ENCODE peak calls at places on chromosomes 2 and 18, in seven cellular contexts. O, Q, J, I, M, D and Z are unnamed samples.

GRCh38 chr2:85353876-85354285 is 447 bp downstream of the RETSAT start:
- DNase-seq in O (peak; percentile 72), Q (peak; percentile 75), J (peak; percentile 51), I (no peak), M (peak; percentile 12), D (peak; percentile 38), Z (peak; percentile 20)

GRCh38 chr2:6927186-6927585 is 10.0 kb downstream of the RNF144A start:
- DNase-seq in O (no peak), Q (no peak), J (no peak), I (no peak), M (no peak), D (peak; percentile 85), Z (no peak)

GRCh38 chr2:46067501-46068292 is 229.5 kb upstream of the EPAS1 start:
- DNase-seq in O (no peak), Q (peak; percentile 94), J (peak; percentile 64), I (no peak), M (no peak), D (no peak), Z (no peak)

GRCh38 chr2:3200420-3200939 is 177.1 kb downstream of the EIPR1 start:
- DNase-seq in O (no peak), Q (no peak), J (no peak), I (no peak), M (no peak), D (no peak), Z (no peak)

GRCh38 chr2:218003265-218003950 is 613 bp upstream of the TNS1 start:
- DNase-seq in O (no peak), Q (peak; percentile 81), J (no peak), I (no peak), M (no peak), D (peak; percentile 88), Z (no peak)

GRCh38 chr2:47237375-47238357 is 82.6 kb upstream of the STPG4 start:
- DNase-seq in O (no peak), Q (peak; percentile 31), J (no peak), I (no peak), M (no peak), D (peak; percentile 66), Z (no peak)

GRCh38 chr2:172178035-172178434 is 75.3 kb upstream of the DLX2 start:
- DNase-seq in O (no peak), Q (peak; percentile 65), J (peak; percentile 82), I (no peak), M (no peak), D (no peak), Z (no peak)

GRCh38 chr2:227812001-227812400 is 1.6 kb upstream of the CCL20 start:
- DNase-seq in O (no peak), Q (no peak), J (no peak), I (no peak), M (no peak), D (no peak), Z (no peak)

GRCh38 chr2:227482638-227483340 is 10.8 kb downstream of the AGFG1 start:
- DNase-seq in O (peak; percentile 76), Q (peak; percentile 61), J (peak; percentile 15), I (peak; percentile 16), M (no peak), D (no peak), Z (peak; percentile 43)

GRCh38 chr2:215831296-215831913 is 181.9 kb downstream of the MREG start:
- DNase-seq in O (no peak), Q (peak; percentile 64), J (no peak), I (no peak), M (no peak), D (no peak), Z (peak; percentile 40)

GRCh38 chr2:187544371-187545080 is 9.7 kb downstream of the TFPI start:
- DNase-seq in O (no peak), Q (no peak), J (peak; percentile 50), I (no peak), M (no peak), D (no peak), Z (no peak)

GRCh38 chr2:28437142-28437835 is 44.6 kb downstream of the FOSL2 start:
- DNase-seq in O (no peak), Q (peak; percentile 48), J (no peak), I (no peak), M (no peak), D (peak; percentile 64), Z (no peak)

GRCh38 chr2:114038710-114039109 is 148.8 kb downstream of the ACTR3 start:
- DNase-seq in O (no peak), Q (no peak), J (no peak), I (no peak), M (no peak), D (no peak), Z (no peak)

GRCh38 chr2:217643814-217644301 is 358.9 kb downstream of the TNS1 start:
- DNase-seq in O (no peak), Q (no peak), J (no peak), I (no peak), M (peak; percentile 63), D (no peak), Z (no peak)

GRCh38 chr18:42959528-42959927 is 156.0 kb downstream of the RIT2 start:
- DNase-seq in O (no peak), Q (no peak), J (no peak), I (no peak), M (no peak), D (peak; percentile 5), Z (no peak)

GRCh38 chr2:176139621-176140020 is 10.1 kb downstream of the HOXD8 start:
- DNase-seq in O (no peak), Q (peak; percentile 77), J (no peak), I (no peak), M (no peak), D (peak; percentile 72), Z (no peak)
- H3K4me3 ChIP-seq in O (no peak overlapping the region), Q (peak overlapping the region; percentile 85), J (no peak overlapping the region), I (no peak overlapping the region), M (no peak overlapping the region), D (peak overlapping the region; percentile 86), Z (no peak overlapping the region)

GRCh38 chr2:223934870-223935269 is 10.3 kb downstream of the WDFY1 start:
- DNase-seq in O (no peak), Q (no peak), J (no peak), I (no peak), M (no peak), D (no peak), Z (no peak)

GRCh38 chr2:223935459-223936125 is 9.5 kb downstream of the WDFY1 start:
- DNase-seq in O (no peak), Q (no peak), J (no peak), I (no peak), M (no peak), D (no peak), Z (no peak)

GRCh38 chr2:223933098-223933800 is 11.9 kb downstream of the WDFY1 start:
- DNase-seq in O (no peak), Q (no peak), J (no peak), I (no peak), M (no peak), D (peak; percentile 41), Z (no peak)

GRCh38 chr2:223937535-223937934 is 7.6 kb downstream of the WDFY1 start:
- DNase-seq in O (no peak), Q (no peak), J (no peak), I (no peak), M (no peak), D (no peak), Z (no peak)

DNA sequence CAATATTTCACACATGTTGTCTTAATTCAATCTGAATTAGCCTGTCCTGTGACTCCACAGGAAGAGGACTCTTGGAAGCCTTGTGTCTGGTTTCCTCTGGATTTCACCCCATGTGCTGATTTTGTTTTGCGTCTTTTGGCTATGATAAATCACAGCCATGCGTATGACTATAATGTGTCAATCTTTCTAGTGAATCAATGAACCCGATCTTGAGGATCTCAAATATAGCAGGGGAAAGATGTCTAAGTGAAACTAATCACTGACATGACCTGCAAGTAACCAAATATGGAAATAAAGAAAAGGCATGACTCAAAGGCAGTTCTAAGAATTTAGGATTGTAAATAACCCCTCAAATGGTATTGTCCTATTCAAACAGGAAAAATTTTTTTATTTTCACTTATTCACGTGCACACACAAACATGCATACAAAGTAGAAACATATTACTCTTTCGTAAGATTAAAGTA is 8.2 kb downstream of the WDFY1 start:
- DNase-seq in O (no peak), Q (peak; percentile 37), J (no peak), I (no peak), M (no peak), D (no peak), Z (no peak)
- H4K20me1 ChIP-seq in O (peaks cover 13% of the 10 kb centered on the region), Q (no peaks in the 10 kb centered on the region), J (peaks cover 13% of the 10 kb centered on the region), I (no peaks in the 10 kb centered on the region), M (peaks cover 77% of the 10 kb centered on the region), D (peaks cover 44% of the 10 kb centered on the region), Z (no peaks in the 10 kb centered on the region)

GRCh38 chr18:58213931-58214431 is 170.0 kb downstream of the NEDD4L start:
- DNase-seq in O (no peak), Q (peak; percentile 64), J (peak; percentile 47), I (no peak), M (no peak), D (no peak), Z (no peak)

GRCh38 chr18:58213445-58213844 is 169.4 kb downstream of the NEDD4L start:
- DNase-seq in O (no peak), Q (peak; percentile 93), J (peak; percentile 84), I (no peak), M (no peak), D (no peak), Z (no peak)

GRCh38 chr18:58215005-58215404 is 171.0 kb downstream of the NEDD4L start:
- DNase-seq in O (no peak), Q (no peak), J (no peak), I (no peak), M (no peak), D (no peak), Z (no peak)

GRCh38 chr18:58211510-58211909 is 167.5 kb downstream of the NEDD4L start:
- DNase-seq in O (no peak), Q (no peak), J (no peak), I (no peak), M (no peak), D (no peak), Z (no peak)

GRCh38 chr18:58212274-58212673 is 168.2 kb downstream of the NEDD4L start:
- DNase-seq in O (no peak), Q (no peak), J (no peak), I (no peak), M (no peak), D (no peak), Z (no peak)
- H3K27ac ChIP-seq in O (no peak overlapping the region), Q (no peak overlapping the region), J (no peak overlapping the region), I (no peak overlapping the region), M (no peak overlapping the region), D (no peak overlapping the region), Z (no peak overlapping the region)

GRCh38 chr18:24869285-24869684 is 408.8 kb downstream of the HRH4 start:
- DNase-seq in O (no peak), Q (no peak), J (peak; percentile 36), I (no peak), M (no peak), D (no peak), Z (no peak)

GRCh38 chr18:24868760-24869237 is 408.4 kb downstream of the HRH4 start:
- DNase-seq in O (no peak), Q (peak; percentile 63), J (peak; percentile 90), I (no peak), M (no peak), D (no peak), Z (no peak)

GRCh38 chr18:24862225-24862893 is 401.9 kb downstream of the HRH4 start:
- DNase-seq in O (no peak), Q (no peak), J (no peak), I (no peak), M (peak; percentile 79), D (no peak), Z (no peak)

DNA sequence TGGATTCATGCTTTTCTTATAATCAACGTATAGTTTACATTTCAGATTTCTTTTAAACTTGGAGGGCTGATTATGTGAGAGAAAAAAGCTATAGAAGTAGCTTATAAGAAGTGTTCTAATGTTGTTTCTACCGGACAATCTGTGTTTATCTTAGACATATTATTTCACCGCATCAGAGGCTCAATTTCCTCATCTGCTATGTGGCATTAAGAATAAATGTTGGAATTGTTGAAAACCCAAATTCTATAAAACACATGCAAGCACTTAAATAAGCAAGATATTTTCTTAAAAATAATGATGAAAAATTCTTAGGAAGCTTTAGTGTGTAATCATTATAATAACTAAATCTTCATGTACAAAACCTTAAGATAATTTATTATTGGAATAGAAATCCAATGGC is 407.9 kb downstream of the HRH4 start:
- DNase-seq in O (no peak), Q (peak; percentile 8), J (no peak), I (no peak), M (no peak), D (no peak), Z (no peak)
- H3K4me3 ChIP-seq in O (no peak overlapping the region), Q (peak overlapping the region; percentile 11), J (no peak overlapping the region), I (no peak overlapping the region), M (no peak overlapping the region), D (no peak overlapping the region), Z (no peak overlapping the region)